ENCODE peak calls at places on chromosomes 16 and 17, in nine cellular contexts. U is PC-3, K is A549, O is IMR-90, E is A673, D is prostate gland, Q is adrenal gland, N is upper lobe of right lung, H is keratinocyte. S is an unnamed sample.

GRCh38 chr17:78469443-78469842 is 91.0 kb downstream of the PGS1 start:
- DNase-seq in U (no peak), K (no peak), O (no peak), E (no peak), D (no peak), Q (no peak), N (no peak), H (no peak), S (no peak)

GRCh38 chr16:82665025-82665424 is 38.3 kb downstream of the CDH13 start:
- DNase-seq in U (no peak), K (no peak), O (no peak), E (no peak), D (no peak), Q (no peak), N (no peak), H (no peak), S (no peak)

GRCh38 chr17:17682293-17682736 is 1.1 kb downstream of the RAI1 start:
- DNase-seq in U (peak; percentile 30), K (peak; percentile 50), O (no peak), E (no peak), D (peak; percentile 40), Q (peak; percentile 51), N (peak; percentile 87), H (no peak), S (peak; percentile 61)

GRCh38 chr16:68247932-68248331 is 2.8 kb downstream of the PLA2G15 start:
- DNase-seq in U (no peak), K (no peak), O (no peak), E (no peak), D (no peak), Q (no peak), N (no peak), H (no peak), S (no peak)

GRCh38 chr17:62767997-62768396 is 40.1 kb downstream of the MARCHF10 start:
- DNase-seq in U (no peak), K (no peak), O (no peak), E (no peak), D (no peak), Q (no peak), N (no peak), H (no peak), S (no peak)

GRCh38 chr16:442976-443375 is 17.5 kb downstream of the RAB11FIP3 start:
- DNase-seq in U (no peak), K (no peak), O (no peak), E (no peak), D (no peak), Q (no peak), N (no peak), H (no peak), S (no peak)

GRCh38 chr16:13772782-13773181 is 147.2 kb upstream of the ERCC4 start:
- DNase-seq in U (no peak), K (no peak), O (no peak), E (no peak), D (no peak), Q (no peak), N (no peak), H (no peak), S (no peak)

GRCh38 chr16:12678983-12679382 is 124.7 kb downstream of the CPPED1 start:
- DNase-seq in U (no peak), K (no peak), O (no peak), E (no peak), D (no peak), Q (no peak), N (no peak), H (no peak), S (no peak)

GRCh38 chr17:31674305-31674704 is 184.7 kb downstream of the COPRS start:
- DNase-seq in U (peak; percentile 34), K (no peak), O (peak; percentile 50), E (no peak), D (no peak), Q (no peak), N (no peak), H (peak; percentile 40), S (no peak)

DNA sequence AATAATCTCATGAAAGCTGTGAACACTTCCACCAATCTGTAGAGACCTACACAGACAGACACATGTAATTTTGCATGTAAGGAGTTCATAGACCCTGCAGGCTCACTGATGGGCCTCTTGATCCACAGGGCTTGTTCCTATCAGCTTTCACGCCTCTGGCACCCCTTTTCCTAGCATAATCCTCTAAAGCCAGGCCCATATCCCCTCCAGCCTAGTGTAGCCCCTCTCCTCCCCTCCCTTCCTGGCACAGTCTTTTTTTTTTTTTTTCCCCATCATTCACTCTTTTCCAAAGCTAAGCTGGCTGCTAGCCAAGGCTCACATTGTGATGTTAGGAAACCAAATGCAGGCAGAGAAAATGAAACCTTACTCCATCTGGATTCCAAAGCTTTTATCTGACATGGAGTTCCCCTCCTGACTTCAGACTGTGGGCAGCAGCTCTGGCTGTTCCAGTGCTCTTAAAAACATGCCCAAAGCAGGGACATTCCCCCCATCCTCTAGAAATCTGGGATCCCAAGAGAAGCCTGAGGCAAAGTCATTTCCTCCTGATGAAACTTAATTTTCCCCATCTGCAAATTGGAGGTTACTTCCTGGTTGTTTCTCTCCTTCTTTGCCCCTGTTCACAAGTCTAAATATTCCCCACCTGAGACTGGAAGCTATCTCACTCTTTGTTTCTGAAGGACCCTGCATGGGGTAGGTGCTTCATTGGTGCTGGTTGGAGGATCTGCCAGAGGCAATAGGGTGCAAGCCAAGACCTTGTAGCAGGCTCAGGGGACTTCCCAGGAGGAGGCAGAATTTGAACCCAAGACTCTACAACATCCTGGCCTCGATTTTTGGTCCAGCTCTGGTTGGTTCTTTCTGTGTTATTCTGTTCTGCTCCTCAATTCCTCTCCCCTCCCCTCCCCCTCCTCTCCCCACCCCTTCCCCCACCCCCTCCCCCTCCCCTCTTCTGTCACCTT is 9.9 kb upstream of the CCL5 start:
- DNase-seq in U (no peak), K (no peak), O (peak; percentile 68), E (peak; percentile 27), D (no peak), Q (peak; percentile 35), N (no peak), H (no peak), S (no peak)
- H3K27ac ChIP-seq in U (no peak overlapping the region), K (no peak overlapping the region), O (no peak overlapping the region), E (no peak overlapping the region), D (no peak overlapping the region), Q (no peak overlapping the region), N (no peak overlapping the region), H (no peak overlapping the region), S (peak overlapping the region; percentile 65)

DNA sequence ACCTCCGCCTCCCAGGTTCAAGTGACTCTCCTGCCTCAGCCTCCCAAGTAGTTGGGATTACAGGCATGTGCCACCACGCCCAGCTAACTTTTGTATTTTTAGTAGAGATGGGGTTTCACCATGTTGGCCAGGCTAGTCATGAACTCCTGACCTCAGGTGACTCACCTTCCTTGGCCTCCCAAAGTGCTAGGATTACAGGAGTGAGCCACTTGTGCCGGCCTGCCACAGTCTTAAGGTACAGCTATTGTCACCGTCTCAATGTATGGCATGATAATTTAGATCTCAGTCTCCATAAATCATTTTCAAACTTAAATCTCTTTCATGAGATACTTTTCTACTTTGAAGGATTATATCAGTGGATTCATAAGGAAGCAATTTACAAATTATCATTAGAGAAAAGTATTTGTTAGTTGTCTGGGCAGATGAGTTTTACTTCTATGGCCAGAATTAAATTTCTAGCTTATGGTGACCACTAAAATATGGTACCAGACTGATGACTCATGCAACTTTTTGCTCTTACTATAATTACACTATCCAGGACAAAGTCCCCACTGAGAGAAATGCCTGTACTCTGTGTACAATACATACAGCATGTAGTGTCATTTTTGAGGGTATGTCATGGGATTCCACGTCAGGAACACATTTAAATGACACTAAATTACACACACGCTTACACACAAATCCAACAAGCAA is 1230.3 kb upstream of the GOT2 start:
- DNase-seq in U (no peak), K (no peak), O (no peak), E (no peak), D (no peak), Q (no peak), N (no peak), H (no peak), S (no peak)
- H3K9me3 ChIP-seq in U (no peaks in the 10 kb centered on the region), K (peaks cover 3% of the 10 kb centered on the region), O (peaks cover 5% of the 10 kb centered on the region), E (no peaks in the 10 kb centered on the region), D (no peaks in the 10 kb centered on the region), Q (no peaks in the 10 kb centered on the region), N (no peaks in the 10 kb centered on the region), H (no peaks in the 10 kb centered on the region), S (no peaks in the 10 kb centered on the region)

GRCh38 chr17:16215965-16216316 is 607 bp upstream of the NCOR1 start:
- DNase-seq in U (peak; percentile 31), K (no peak), O (no peak), E (no peak), D (no peak), Q (no peak), N (no peak), H (no peak), S (no peak)

GRCh38 chr17:16214190-16215001 is 938 bp downstream of the NCOR1 start:
- DNase-seq in U (peak; percentile 39), K (no peak), O (peak; percentile 11), E (no peak), D (no peak), Q (no peak), N (no peak), H (no peak), S (no peak)

GRCh38 chr17:16215273-16215964 is at the start of gene NCOR1:
- DNase-seq in U (peak; percentile 98), K (peak; percentile 80), O (peak; percentile 93), E (peak; percentile 97), D (peak; percentile 89), Q (peak; percentile 96), N (peak; percentile 98), H (peak; percentile 64), S (peak; percentile 93)

GRCh38 chr17:16215002-16215272 is 397 bp downstream of the NCOR1 start:
- DNase-seq in U (no peak), K (peak; percentile 50), O (no peak), E (peak; percentile 42), D (peak; percentile 18), Q (peak; percentile 63), N (peak; percentile 86), H (no peak), S (peak; percentile 63)

GRCh38 chr17:16217002-16217635 is at the start of gene PIGL:
- DNase-seq in U (peak; percentile 97), K (peak; percentile 89), O (peak; percentile 95), E (peak; percentile 96), D (peak; percentile 85), Q (peak; percentile 92), N (peak; percentile 90), H (peak; percentile 30), S (peak; percentile 91)
- TF ChIP-seq CTCF in U (no peak), K (no peak), O (no peak), E (no peak), D (no peak), Q (no peak), N (no peak), H (no peak), S (no peak)

GRCh38 chr16:84740596-84741071 is 40.8 kb downstream of the USP10 start:
- DNase-seq in U (no peak), K (no peak), O (no peak), E (no peak), D (no peak), Q (no peak), N (no peak), H (no peak), S (peak; percentile 29)

GRCh38 chr16:84746231-84746630 is 46.4 kb downstream of the USP10 start:
- DNase-seq in U (no peak), K (no peak), O (no peak), E (no peak), D (no peak), Q (no peak), N (no peak), H (no peak), S (no peak)

GRCh38 chr16:84739349-84740124 is 39.7 kb downstream of the USP10 start:
- DNase-seq in U (peak; percentile 77), K (no peak), O (peak; percentile 97), E (no peak), D (no peak), Q (no peak), N (no peak), H (no peak), S (no peak)

GRCh38 chr16:84741351-84741791 is 41.6 kb downstream of the USP10 start:
- DNase-seq in U (peak; percentile 33), K (no peak), O (peak; percentile 69), E (no peak), D (no peak), Q (no peak), N (no peak), H (no peak), S (no peak)

GRCh38 chr16:84742561-84743200 is 42.9 kb downstream of the USP10 start:
- DNase-seq in U (no peak), K (no peak), O (no peak), E (peak; percentile 76), D (no peak), Q (no peak), N (no peak), H (no peak), S (no peak)
- H3K27ac ChIP-seq in U (no peak overlapping the region), K (no peak overlapping the region), O (no peak overlapping the region), E (peak overlapping the region; percentile 77), D (no peak overlapping the region), Q (no peak overlapping the region), N (no peak overlapping the region), H (no peak overlapping the region), S (no peak overlapping the region)